ENCODE peak calls at places on chromosomes 16 and 17, in seven cellular contexts. W is GM12878, N is K562, J is H1, H is IMR-90, G is HepG2, L is SK-N-SH. I is an unnamed sample. For H3K4me1, the result is how much of the 10 kb centered on the place peaks cover.

GRCh38 chr17:36937961-36938565 is 788 bp downstream of the LHX1 start:
- DNase-seq in W (no peak), N (peak), J (no peak), H (peak), G (no peak), L (peak), I (no peak)

GRCh38 chr17:8160741-8161221 is 2.0 kb downstream of the VAMP2 start:
- DNase-seq in W (no peak), N (no peak), J (no peak), H (no peak), G (no peak), L (no peak), I (no peak)

GRCh38 chr16:64392456-64392855 is 729.4 kb downstream of the CDH11 start:
- DNase-seq in W (no peak), N (no peak), J (no peak), H (no peak), G (no peak), L (no peak), I (no peak)

GRCh38 chr16:51508813-51509212 is 357.7 kb upstream of the SALL1 start:
- DNase-seq in W (no peak), N (no peak), J (no peak), H (peak), G (no peak), L (no peak), I (no peak)

GRCh38 chr17:75764711-75765421 is at the start of gene GALK1:
- DNase-seq in W (no peak), N (peak), J (no peak), H (peak), G (peak), L (peak), I (no peak)

GRCh38 chr16:88070341-88070740 is 119.1 kb downstream of the BANP start:
- DNase-seq in W (no peak), N (no peak), J (no peak), H (no peak), G (no peak), L (no peak), I (no peak)

GRCh38 chr16:19304670-19305240 is 19.2 kb downstream of the CLEC19A start:
- DNase-seq in W (no peak), N (no peak), J (no peak), H (no peak), G (no peak), L (no peak), I (no peak)

GRCh38 chr17:1137465-1137894 is 42.3 kb downstream of the ABR start:
- DNase-seq in W (no peak), N (peak), J (no peak), H (no peak), G (peak), L (no peak), I (peak)

GRCh38 chr16:83046664-83047063 is 419.9 kb downstream of the CDH13 start:
- DNase-seq in W (no peak), N (no peak), J (no peak), H (no peak), G (no peak), L (no peak), I (no peak)

GRCh38 chr17:76204277-76204676 is 36.0 kb downstream of the RNF157 start:
- DNase-seq in W (no peak), N (no peak), J (no peak), H (peak), G (peak), L (no peak), I (no peak)

GRCh38 chr17:15087946-15088345 is 177.2 kb downstream of the PMP22 start:
- DNase-seq in W (no peak), N (no peak), J (no peak), H (no peak), G (no peak), L (no peak), I (no peak)

GRCh38 chr16:9092963-9093477 is 1.6 kb downstream of the HAPSTR1 start:
- DNase-seq in W (no peak), N (no peak), J (no peak), H (no peak), G (no peak), L (peak), I (no peak)

GRCh38 chr17:14953405-14953804 is 311.7 kb downstream of the PMP22 start:
- DNase-seq in W (no peak), N (no peak), J (no peak), H (no peak), G (no peak), L (no peak), I (no peak)

GRCh38 chr16:15856217-15856616 is 611 bp downstream of the MYH11 start:
- DNase-seq in W (no peak), N (no peak), J (no peak), H (no peak), G (no peak), L (no peak), I (no peak)

GRCh38 chr17:67746704-67747571 is 29.2 kb downstream of the NOL11 start:
- DNase-seq in W (no peak), N (no peak), J (no peak), H (no peak), G (no peak), L (no peak), I (no peak)

GRCh38 chr17:74582633-74583032 is 9.4 kb downstream of the CD300LD start:
- DNase-seq in W (no peak), N (no peak), J (no peak), H (no peak), G (no peak), L (no peak), I (no peak)

GRCh38 chr17:74972107-74972972 is at the start of gene HID1:
- DNase-seq in W (no peak), N (peak), J (no peak), H (no peak), G (peak), L (peak), I (no peak)

GRCh38 chr16:80346160-80346632 is 194.6 kb upstream of the DYNLRB2 start:
- DNase-seq in W (peak), N (no peak), J (no peak), H (no peak), G (no peak), L (no peak), I (no peak)

GRCh38 chr17:14351493-14351892 is 50.6 kb downstream of the HS3ST3B1 start:
- DNase-seq in W (no peak), N (no peak), J (no peak), H (peak), G (no peak), L (no peak), I (no peak)

GRCh38 chr17:66492080-66492479 is 189.7 kb downstream of the PRKCA start:
- DNase-seq in W (no peak), N (no peak), J (no peak), H (no peak), G (no peak), L (peak), I (no peak)

GRCh38 chr17:66491213-66491612 is 188.8 kb downstream of the PRKCA start:
- DNase-seq in W (no peak), N (no peak), J (no peak), H (no peak), G (no peak), L (no peak), I (no peak)

GRCh38 chr17:66492500-66493123 is 190.2 kb downstream of the PRKCA start:
- DNase-seq in W (no peak), N (no peak), J (no peak), H (no peak), G (no peak), L (peak), I (no peak)

GRCh38 chr17:66493283-66494019 is 191.0 kb downstream of the PRKCA start:
- DNase-seq in W (no peak), N (no peak), J (no peak), H (peak), G (no peak), L (no peak), I (no peak)

GRCh38 chr17:66491665-66492064 is 189.3 kb downstream of the PRKCA start:
- DNase-seq in W (no peak), N (no peak), J (no peak), H (no peak), G (no peak), L (no peak), I (no peak)
- H2AFZ ChIP-seq in W (no peak), N (no peak), J (no peak), H (no peak), G (no peak), L (no peak), I (no peak)

GRCh38 chr17:49913226-49914095 is 55.5 kb upstream of the DLX4 start:
- DNase-seq in W (no peak), N (peak), J (no peak), H (peak), G (no peak), L (no peak), I (peak)
- TF ChIP-seq RAD21 in W (no peak), N (no peak), J (no peak), H (no peak), G (no peak), L (no peak), I (no peak)

DNA sequence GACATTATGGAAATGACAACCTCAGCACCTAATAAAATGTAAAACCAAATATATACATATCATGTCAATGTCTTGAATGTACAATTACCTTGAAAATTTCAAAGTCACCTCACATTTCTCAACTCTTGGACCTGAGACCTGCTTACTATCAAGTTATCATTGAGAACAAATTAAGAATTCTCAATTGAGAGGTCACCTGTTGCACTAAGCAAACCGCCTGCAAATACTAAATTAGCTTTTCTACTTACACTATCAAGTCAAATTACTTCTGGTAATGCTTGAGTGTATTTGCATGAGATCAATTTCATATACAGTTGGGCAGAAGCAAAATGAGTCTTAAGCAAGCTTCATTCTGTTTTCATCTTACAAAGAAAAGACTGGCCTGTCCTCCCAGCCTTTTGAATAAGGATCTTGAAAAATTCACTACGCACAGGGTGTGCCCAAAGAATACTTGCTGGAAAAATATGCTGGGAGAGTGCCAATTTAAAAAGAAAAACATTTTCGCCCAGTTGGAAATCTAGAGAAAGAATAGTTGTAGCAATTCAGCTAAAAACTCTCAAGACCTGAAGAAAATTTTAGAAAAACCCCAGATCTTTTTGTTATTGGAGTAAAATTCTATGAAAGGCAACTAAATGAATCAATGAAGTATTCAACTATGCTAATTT is 35.7 kb downstream of the KANSL1 start:
- DNase-seq in W (no peak), N (no peak), J (no peak), H (peak), G (no peak), L (no peak), I (no peak)
- H3K4me1 ChIP-seq in W (half or more), N (under half), J (under half), H (under half), G (half or more), L (under half), I (under half)

GRCh38 chr16:73233423-73233762 is 185.5 kb upstream of the ZFHX3 start:
- DNase-seq in W (no peak), N (no peak), J (no peak), H (no peak), G (no peak), L (no peak), I (no peak)
- H2AFZ ChIP-seq in W (no peak), N (no peak), J (no peak), H (no peak), G (no peak), L (peak), I (no peak)

DNA sequence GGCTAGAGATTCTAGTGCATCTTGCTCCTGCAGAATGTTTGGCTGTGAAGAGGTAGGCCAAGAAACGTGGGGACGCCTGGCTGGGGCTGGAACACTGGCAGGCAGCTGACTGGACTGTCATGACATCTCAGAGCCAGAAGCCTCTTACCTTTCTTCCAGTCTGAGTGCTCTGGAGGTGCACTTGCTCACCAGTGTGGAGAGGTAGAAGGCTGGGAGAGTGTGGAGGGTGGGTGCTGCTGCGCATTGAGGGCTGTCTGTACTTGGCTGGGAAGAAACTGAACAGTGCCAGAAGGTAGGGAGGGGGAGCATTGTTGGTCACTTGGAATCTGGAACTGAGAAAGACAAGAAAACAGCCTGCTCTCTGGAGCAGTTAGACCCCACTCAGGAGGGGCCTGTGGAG is 54.9 kb downstream of the KSR1 start:
- DNase-seq in W (no peak), N (no peak), J (no peak), H (no peak), G (no peak), L (no peak), I (no peak)
- TF ChIP-seq RAD21 in W (no peak), N (no peak), J (no peak), H (no peak), G (no peak), L (no peak), I (no peak)

GRCh38 chr16:56915311-56916105 is 16.4 kb upstream of the HERPUD1 start:
- DNase-seq in W (no peak), N (no peak), J (no peak), H (no peak), G (no peak), L (no peak), I (no peak)
- H3K4me1 ChIP-seq in W (half or more), N (under half), J (under half), H (under half), G (half or more), L (under half), I (under half)

GRCh38 chr17:21170829-21171228 is 43.1 kb downstream of the TMEM11 start:
- DNase-seq in W (no peak), N (no peak), J (no peak), H (no peak), G (no peak), L (no peak), I (no peak)

GRCh38 chr17:21174186-21174585 is 39.8 kb downstream of the TMEM11 start:
- DNase-seq in W (no peak), N (no peak), J (no peak), H (no peak), G (no peak), L (no peak), I (no peak)

GRCh38 chr17:21171309-21171922 is 42.5 kb downstream of the TMEM11 start:
- DNase-seq in W (peak), N (no peak), J (no peak), H (no peak), G (no peak), L (no peak), I (no peak)

GRCh38 chr17:21173543-21173942 is 40.4 kb downstream of the TMEM11 start:
- DNase-seq in W (no peak), N (no peak), J (no peak), H (no peak), G (no peak), L (no peak), I (no peak)

DNA sequence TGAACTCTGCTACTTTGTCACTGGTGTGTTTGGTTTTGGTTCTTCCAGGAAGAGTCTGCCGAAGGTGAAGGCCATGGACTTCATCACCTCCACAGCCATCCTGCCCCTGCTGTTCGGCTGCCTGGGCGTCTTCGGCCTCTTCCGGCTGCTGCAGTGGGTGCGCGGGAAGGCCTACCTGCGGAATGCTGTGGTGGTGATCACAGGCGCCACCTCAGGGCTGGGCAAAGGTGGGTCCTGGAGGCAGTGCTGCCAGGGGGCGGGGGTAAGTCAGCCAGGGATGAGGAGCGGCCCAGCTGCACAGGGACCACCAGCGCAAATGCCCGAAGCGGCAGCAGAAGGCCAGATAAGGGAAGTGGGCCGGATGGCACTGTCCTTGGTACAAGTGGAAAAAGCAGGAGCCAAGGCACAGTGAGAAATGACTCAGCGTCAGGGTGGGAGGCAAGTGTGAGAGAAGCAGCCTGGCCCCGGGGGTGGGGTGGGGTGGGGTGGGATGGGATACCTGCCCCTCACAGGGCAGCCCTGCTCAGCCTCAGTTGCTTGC is 41.9 kb downstream of the TMEM11 start:
- DNase-seq in W (no peak), N (no peak), J (no peak), H (no peak), G (no peak), L (no peak), I (no peak)
- H2AFZ ChIP-seq in W (no peak), N (no peak), J (no peak), H (no peak), G (no peak), L (no peak), I (no peak)

DNA sequence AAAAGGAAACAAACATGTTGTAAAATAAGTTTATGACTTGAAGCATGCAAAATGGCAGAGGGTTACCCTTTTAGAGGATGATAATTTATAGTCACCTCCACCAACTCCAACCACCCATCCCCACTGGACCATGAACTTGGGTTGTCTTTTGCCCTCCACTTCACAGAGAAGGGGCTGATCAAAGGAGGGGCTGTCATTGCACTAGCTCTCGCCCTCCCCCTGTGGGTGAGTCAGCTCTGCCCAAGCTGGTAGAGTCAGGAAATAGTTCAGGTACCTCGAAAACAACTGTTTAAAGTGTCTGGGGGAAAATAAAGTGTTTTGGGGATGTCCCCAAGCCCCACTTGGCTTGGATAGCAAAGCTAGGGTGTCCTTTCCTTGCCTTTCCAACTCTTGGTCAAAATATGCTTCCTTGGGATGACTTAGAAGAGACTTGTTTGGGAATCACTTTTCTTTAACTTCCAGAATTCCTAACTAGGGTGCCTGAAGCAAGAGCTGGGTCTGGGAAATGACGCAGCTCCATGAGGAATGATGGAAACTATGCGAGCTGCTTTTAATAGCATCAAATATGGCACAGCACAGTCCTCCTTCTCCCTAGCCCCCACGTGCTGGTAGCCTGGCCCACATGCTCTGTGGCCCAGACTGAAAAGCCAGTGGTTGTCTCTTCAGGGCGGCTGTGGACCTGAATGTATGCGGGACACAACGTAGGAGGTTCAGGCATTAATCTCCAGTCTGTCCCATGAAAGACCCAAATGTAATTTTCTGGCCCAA is 40.7 kb downstream of the TBX4 start:
- DNase-seq in W (no peak), N (no peak), J (no peak), H (peak), G (peak), L (no peak), I (no peak)
- TF ChIP-seq RAD21 in W (no peak), N (no peak), J (no peak), H (no peak), G (no peak), L (no peak), I (no peak)

DNA sequence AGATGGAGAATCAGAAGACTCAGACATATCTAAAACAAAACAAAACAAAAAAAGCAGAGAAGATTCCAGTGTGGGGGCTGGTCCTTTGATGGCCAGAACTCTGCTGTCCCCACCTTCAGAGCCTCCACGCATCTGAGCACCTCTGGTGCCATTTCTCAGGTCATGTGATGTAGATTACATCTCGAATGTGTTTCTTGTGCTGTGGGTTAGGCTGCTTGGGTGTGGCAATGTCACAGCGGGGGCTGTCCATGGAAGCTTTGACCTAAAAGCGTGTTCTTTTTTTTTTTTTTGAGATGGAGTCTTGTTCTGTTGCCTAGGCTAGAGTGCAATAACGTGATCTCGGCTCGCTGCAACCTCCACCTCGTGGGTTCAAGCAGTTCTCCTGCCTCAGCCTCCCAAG is 51.2 kb downstream of the PLD6 start:
- DNase-seq in W (no peak), N (no peak), J (no peak), H (no peak), G (no peak), L (no peak), I (no peak)
- H3K4me1 ChIP-seq in W (under half), N (under half), J (under half), H (under half), G (under half), L (under half), I (under half)

DNA sequence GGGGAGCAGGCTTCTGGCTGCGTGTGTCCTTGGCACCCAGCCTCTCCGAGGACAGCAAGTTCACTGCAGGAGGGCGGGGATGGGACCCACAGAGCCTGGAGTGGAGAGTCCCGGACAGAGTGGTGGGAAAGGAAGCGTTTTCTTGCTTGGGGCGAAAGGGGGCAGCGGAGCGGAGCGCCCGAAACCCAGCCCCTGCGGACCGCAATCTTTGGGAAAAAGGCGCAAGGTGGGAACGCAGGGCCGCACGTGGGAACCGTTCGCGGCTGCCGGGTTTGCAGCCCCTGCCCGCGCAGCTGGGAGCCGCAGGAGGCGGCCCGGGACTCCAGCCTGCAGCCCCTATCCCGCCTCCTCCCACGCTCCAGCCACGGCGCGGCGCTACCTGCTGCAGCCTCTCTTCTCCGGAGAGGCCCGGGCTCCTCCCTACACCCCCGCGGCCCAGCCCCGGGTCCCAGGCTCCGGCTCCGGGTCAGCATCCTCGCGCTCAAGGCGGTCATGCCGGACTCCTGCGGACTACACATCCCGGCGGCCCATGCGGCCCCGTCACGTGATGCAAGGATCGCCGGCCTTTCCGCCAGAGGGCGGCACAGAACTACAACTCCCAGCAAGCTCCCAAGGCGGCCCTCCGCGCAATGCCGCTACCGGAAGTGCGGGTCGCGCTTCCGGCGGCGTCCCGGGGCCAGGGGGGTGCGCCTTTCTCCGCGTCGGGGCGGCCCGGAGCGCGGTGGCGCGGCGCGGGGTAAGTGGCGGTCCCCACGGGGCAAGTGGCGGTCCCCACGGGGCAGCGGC is at the start of the genes NTHL1 and TSC2:
- DNase-seq in W (peak), N (peak), J (peak), H (peak), G (peak), L (peak), I (peak)
- H2AFZ ChIP-seq in W (peak), N (peak), J (no peak), H (peak), G (no peak), L (peak), I (no peak)